ENCODE peak calls at places on chromosome 18, in eight cellular contexts. D, P, L, N, A, C, O and J are unnamed samples.

GRCh38 chr18:23151414-23152099 is 16.3 kb downstream of the CABLES1 start:
- DNase-seq in D (no peak), P (no peak), L (no peak), N (no peak), A (no peak), C (no peak), O (no peak), J (no peak)

GRCh38 chr18:23583071-23583865 is 3.0 kb downstream of the NPC1 start:
- DNase-seq in D (no peak), P (no peak), L (no peak), N (no peak), A (no peak), C (no peak), O (no peak), J (no peak)

GRCh38 chr18:51614033-51614432 is 416.6 kb upstream of the MEX3C start:
- DNase-seq in D (peak; percentile 87), P (peak; percentile 90), L (no peak), N (no peak), A (peak; percentile 67), C (no peak), O (no peak), J (no peak)

GRCh38 chr18:58047556-58047882 is 3.5 kb downstream of the NEDD4L start:
- DNase-seq in D (no peak), P (no peak), L (no peak), N (no peak), A (no peak), C (no peak), O (no peak), J (no peak)

GRCh38 chr18:9038277-9038871 is 64.1 kb upstream of the NDUFV2 start:
- DNase-seq in D (no peak), P (no peak), L (no peak), N (no peak), A (peak; percentile 65), C (no peak), O (no peak), J (no peak)

GRCh38 chr18:62651276-62652031 is 63.9 kb upstream of the PHLPP1 start:
- DNase-seq in D (no peak), P (no peak), L (no peak), N (no peak), A (no peak), C (no peak), O (no peak), J (no peak)

GRCh38 chr18:36579311-36579710 is 249.5 kb downstream of the TPGS2 start:
- DNase-seq in D (no peak), P (no peak), L (no peak), N (no peak), A (no peak), C (no peak), O (no peak), J (no peak)

GRCh38 chr18:36284268-36284667 is 13.2 kb upstream of the FHOD3 start:
- DNase-seq in D (no peak), P (no peak), L (no peak), N (no peak), A (no peak), C (no peak), O (no peak), J (no peak)

GRCh38 chr18:79927597-79928562 is 23.6 kb downstream of the SLC66A2 start:
- DNase-seq in D (no peak), P (no peak), L (no peak), N (no peak), A (no peak), C (no peak), O (no peak), J (no peak)

GRCh38 chr18:50401888-50402287 is 27.0 kb downstream of the SKA1 start:
- DNase-seq in D (peak; percentile 86), P (no peak), L (no peak), N (peak; percentile 18), A (peak; percentile 11), C (no peak), O (peak; percentile 79), J (no peak)

GRCh38 chr18:79664525-79665125 is 15.0 kb upstream of the CTDP1 start:
- DNase-seq in D (peak; percentile 51), P (peak; percentile 29), L (no peak), N (peak; percentile 67), A (peak; percentile 92), C (no peak), O (peak; percentile 19), J (no peak)

GRCh38 chr18:73918816-73919215 is 228.8 kb downstream of the FBXO15 start:
- DNase-seq in D (no peak), P (no peak), L (no peak), N (no peak), A (no peak), C (no peak), O (no peak), J (no peak)

GRCh38 chr18:61901334-61901986 is 8.7 kb upstream of the RNF152 start:
- DNase-seq in D (peak; percentile 73), P (peak; percentile 59), L (peak; percentile 21), N (peak; percentile 57), A (peak; percentile 73), C (no peak), O (peak; percentile 85), J (no peak)

GRCh38 chr18:31493941-31494340 is 4.0 kb upstream of the DSG2 start:
- DNase-seq in D (no peak), P (no peak), L (no peak), N (no peak), A (no peak), C (no peak), O (no peak), J (no peak)

GRCh38 chr18:9568186-9568585 is 46.2 kb downstream of the PPP4R1 start:
- DNase-seq in D (no peak), P (no peak), L (no peak), N (no peak), A (peak; percentile 86), C (no peak), O (no peak), J (no peak)

GRCh38 chr18:685438-685837 is 27.0 kb downstream of the ENOSF1 start:
- DNase-seq in D (no peak), P (peak; percentile 20), L (no peak), N (no peak), A (peak; percentile 22), C (no peak), O (no peak), J (no peak)

GRCh38 chr18:79309572-79310278 is 86.0 kb upstream of the NFATC1 start:
- DNase-seq in D (no peak), P (no peak), L (no peak), N (no peak), A (no peak), C (no peak), O (no peak), J (no peak)

GRCh38 chr18:76461148-76461547 is 33.9 kb downstream of the ZNF516 start:
- DNase-seq in D (no peak), P (no peak), L (no peak), N (no peak), A (no peak), C (no peak), O (no peak), J (no peak)

GRCh38 chr18:48333563-48333962 is 75.6 kb downstream of the ZBTB7C start:
- DNase-seq in D (no peak), P (no peak), L (no peak), N (no peak), A (no peak), C (peak; percentile 29), O (peak; percentile 71), J (no peak)

GRCh38 chr18:76405761-76406356 is 89.2 kb downstream of the ZNF516 start:
- DNase-seq in D (peak; percentile 54), P (peak; percentile 58), L (peak; percentile 45), N (peak; percentile 42), A (peak; percentile 67), C (no peak), O (peak; percentile 58), J (no peak)

GRCh38 chr18:74775239-74775638 is 177.6 kb downstream of the ZNF407 start:
- DNase-seq in D (no peak), P (no peak), L (no peak), N (peak; percentile 61), A (peak; percentile 16), C (no peak), O (no peak), J (no peak)

GRCh38 chr18:46756172-46756558 is 688 bp downstream of the ST8SIA5 start:
- DNase-seq in D (no peak), P (no peak), L (no peak), N (no peak), A (no peak), C (no peak), O (peak; percentile 81), J (no peak)

GRCh38 chr18:49613741-49614151 is 51.9 kb downstream of the LIPG start:
- DNase-seq in D (no peak), P (no peak), L (no peak), N (no peak), A (peak; percentile 15), C (no peak), O (peak; percentile 96), J (no peak)

GRCh38 chr18:49114556-49114955 is 163.8 kb upstream of the SMAD7 start:
- DNase-seq in D (no peak), P (no peak), L (no peak), N (no peak), A (no peak), C (no peak), O (no peak), J (no peak)

GRCh38 chr18:80157708-80158343 is 48.8 kb downstream of the ADNP2 start:
- DNase-seq in D (peak; percentile 87), P (peak; percentile 75), L (peak; percentile 66), N (peak; percentile 64), A (peak; percentile 81), C (peak; percentile 32), O (peak; percentile 91), J (peak; percentile 72)

GRCh38 chr18:6626457-6626856 is 103.1 kb upstream of the ARHGAP28 start:
- DNase-seq in D (no peak), P (no peak), L (no peak), N (no peak), A (no peak), C (no peak), O (no peak), J (no peak)